ENCODE peak calls at places on chromosome 7, in ten cellular contexts. K, P, A, Z, W, B, T, V, R and X are unnamed samples.

GRCh38 chr7:99923200-99923599 is 3.9 kb upstream of the TRIM4 start:
- DNase-seq in W (no peak), B (no peak), K (no peak), A (no peak), V (no peak), P (no peak), Z (no peak), T (no peak), R (no peak), X (no peak)

GRCh38 chr7:138999414-138999813 is 18.2 kb upstream of the KIAA1549 start:
- DNase-seq in K (no peak), W (no peak), P (no peak), V (no peak), A (no peak), T (no peak), B (no peak), R (no peak), Z (no peak), X (no peak)

GRCh38 chr7:28872226-28872625 is 85.9 kb downstream of the TRIL start:
- DNase-seq in K (no peak), Z (no peak), T (no peak), B (no peak), R (no peak), V (no peak), A (no peak), P (no peak), W (no peak), X (no peak)

GRCh38 chr7:83882551-83882950 is 233.6 kb upstream of the SEMA3E start:
- DNase-seq in R (no peak), K (no peak), V (peak; percentile 11), P (no peak), T (no peak), A (no peak), B (no peak), W (no peak), Z (no peak), X (no peak)

GRCh38 chr7:157493017-157493416 is 156.2 kb downstream of the DNAJB6 start:
- DNase-seq in V (no peak), W (no peak), P (no peak), T (peak; percentile 65), B (no peak), A (peak; percentile 18), R (no peak), Z (no peak), K (no peak), X (no peak)

GRCh38 chr7:151249034-151249731 is 689 bp upstream of the SMARCD3 start:
- DNase-seq in K (peak; percentile 90), P (no peak), Z (peak; percentile 64), W (no peak), V (no peak), T (peak; percentile 34), R (peak; percentile 58), B (no peak), A (peak; percentile 83), X (peak; percentile 69)

GRCh38 chr7:158526531-158526930 is 61.1 kb downstream of the PTPRN2 start:
- DNase-seq in R (no peak), K (peak; percentile 45), W (no peak), B (no peak), T (no peak), V (no peak), Z (no peak), P (no peak), A (no peak), X (no peak)

GRCh38 chr7:95808396-95808795 is 36.0 kb downstream of the DYNC1I1 start:
- DNase-seq in K (no peak), B (no peak), T (no peak), V (no peak), P (no peak), W (no peak), Z (no peak), R (no peak), A (no peak), X (no peak)

GRCh38 chr7:85630904-85631582 is 444.2 kb upstream of the SEMA3D start:
- DNase-seq in B (no peak), T (no peak), W (no peak), P (no peak), Z (no peak), R (no peak), A (no peak), V (no peak), K (no peak), X (no peak)

GRCh38 chr7:47538846-47539311 is 43.0 kb downstream of the TNS3 start:
- DNase-seq in R (no peak), A (peak; percentile 22), V (no peak), B (no peak), P (no peak), K (no peak), Z (no peak), W (no peak), T (no peak), X (no peak)

GRCh38 chr7:93212881-93213280 is 13.4 kb downstream of the HEPACAM2 start:
- DNase-seq in T (no peak), A (no peak), K (no peak), V (no peak), P (no peak), Z (no peak), W (no peak), R (no peak), B (no peak), X (no peak)

GRCh38 chr7:29424984-29425309 is 138.7 kb upstream of the PRR15 start:
- DNase-seq in W (no peak), V (no peak), Z (no peak), B (no peak), A (no peak), T (no peak), K (no peak), P (no peak), R (no peak), X (no peak)

GRCh38 chr7:155291045-155291530 is 6.6 kb upstream of the INSIG1 start:
- DNase-seq in T (no peak), V (no peak), W (peak; percentile 86), Z (no peak), A (peak; percentile 84), R (peak; percentile 29), B (no peak), K (no peak), P (no peak), X (no peak)

GRCh38 chr7:135238112-135238744 is 4.6 kb downstream of the STRA8 start:
- DNase-seq in B (no peak), K (no peak), Z (no peak), P (no peak), W (no peak), A (no peak), T (no peak), R (no peak), V (no peak), X (no peak)

GRCh38 chr7:770786-771185 is 43.7 kb upstream of the PRKAR1B start:
- DNase-seq in W (no peak), V (no peak), K (no peak), B (no peak), Z (no peak), A (no peak), R (no peak), P (no peak), T (no peak), X (no peak)
- H3K4me3 ChIP-seq in W (no peak overlapping the region), V (no peak overlapping the region), K (no peak overlapping the region), B (no peak overlapping the region), Z (no peak overlapping the region), A (no peak overlapping the region), R (no peak overlapping the region), P (no peak overlapping the region), T (no peak overlapping the region), X (no peak overlapping the region)

GRCh38 chr7:51029131-51029530 is 246.4 kb upstream of the GRB10 start:
- DNase-seq in A (peak; percentile 36), W (no peak), B (no peak), V (no peak), P (no peak), T (no peak), Z (no peak), K (no peak), R (no peak), X (no peak)
- H3K4me3 ChIP-seq in A (no peak overlapping the region), W (no peak overlapping the region), B (no peak overlapping the region), V (no peak overlapping the region), P (no peak overlapping the region), T (no peak overlapping the region), Z (no peak overlapping the region), K (no peak overlapping the region), R (no peak overlapping the region), X (no peak overlapping the region)

GRCh38 chr7:91567111-91568012 is 303.1 kb downstream of the FZD1 start:
- DNase-seq in K (no peak), T (no peak), B (no peak), R (no peak), V (no peak), A (no peak), P (no peak), Z (no peak), W (no peak), X (no peak)

GRCh38 chr7:91566333-91566732 is 302.1 kb downstream of the FZD1 start:
- DNase-seq in W (no peak), B (no peak), R (no peak), T (no peak), V (no peak), P (no peak), A (no peak), K (no peak), Z (no peak), X (no peak)

GRCh38 chr7:91568138-91568537 is 303.9 kb downstream of the FZD1 start:
- DNase-seq in Z (no peak), P (no peak), K (no peak), R (no peak), B (no peak), W (no peak), V (no peak), T (no peak), A (no peak), X (no peak)

GRCh38 chr7:91564101-91564500 is 299.9 kb downstream of the FZD1 start:
- DNase-seq in Z (no peak), P (no peak), V (no peak), T (no peak), W (no peak), R (no peak), K (no peak), B (no peak), A (no peak), X (no peak)

GRCh38 chr7:91565499-91566331 is 301.5 kb downstream of the FZD1 start:
- DNase-seq in K (no peak), V (no peak), B (peak; percentile 80), Z (no peak), R (peak; percentile 65), W (no peak), P (no peak), T (peak; percentile 89), A (no peak), X (peak; percentile 12)
- H3K4me3 ChIP-seq in K (no peak overlapping the region), V (no peak overlapping the region), B (no peak overlapping the region), Z (no peak overlapping the region), R (no peak overlapping the region), W (no peak overlapping the region), P (no peak overlapping the region), T (no peak overlapping the region), A (no peak overlapping the region), X (no peak overlapping the region)

DNA sequence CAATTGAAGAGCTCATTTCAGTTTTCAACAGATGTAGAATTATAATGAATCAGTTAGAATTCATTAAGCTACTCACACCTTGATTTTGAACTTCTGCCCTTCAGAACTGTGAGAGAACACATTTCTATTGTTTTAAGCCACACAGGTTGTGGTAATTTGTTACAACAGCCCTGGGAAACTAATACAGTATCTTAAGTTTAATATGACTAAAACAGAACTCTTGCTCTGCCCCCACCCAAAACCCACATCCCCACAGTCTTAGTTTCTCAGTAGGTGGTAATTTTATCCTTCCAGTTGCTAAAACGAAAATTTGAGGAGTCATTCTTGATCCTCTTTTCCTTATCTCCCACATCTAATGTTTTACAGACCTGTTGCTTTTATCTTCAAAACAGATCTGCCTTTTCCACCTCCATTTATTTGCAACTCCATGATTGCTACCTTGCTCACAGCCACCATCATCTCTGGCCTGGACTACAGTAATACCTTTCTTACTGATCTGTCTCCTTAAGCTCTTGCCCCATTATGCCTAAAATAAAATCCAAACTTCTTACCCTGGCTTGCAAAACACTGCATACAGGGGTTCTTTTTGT is 72.8 kb upstream of the NXPH1 start:
- DNase-seq in K (no peak), Z (no peak), P (no peak), B (no peak), A (no peak), V (no peak), R (no peak), T (no peak), W (no peak), X (no peak)
- H3K4me3 ChIP-seq in K (no peak overlapping the region), Z (no peak overlapping the region), P (no peak overlapping the region), B (no peak overlapping the region), A (no peak overlapping the region), V (no peak overlapping the region), R (no peak overlapping the region), T (no peak overlapping the region), W (no peak overlapping the region), X (no peak overlapping the region)